ENCODE peak calls at places on chromosomes 6 and 20, in six cellular contexts. Q is GM23248, B is HCT116, V is IMR-90, C is fibroblast of lung, W is trophoblast cell. F is an unnamed sample.

GRCh38 chr6:106077881-106078280 is 8.3 kb upstream of the PRDM1 start:
- DNase-seq in Q (no peak), B (no peak), V (peak; percentile 32), C (no peak), W (no peak), F (no peak)

GRCh38 chr6:133710826-133711225 is 178.1 kb upstream of the TCF21 start:
- DNase-seq in Q (no peak), B (no peak), V (no peak), C (no peak), W (no peak), F (no peak)

GRCh38 chr20:63699466-63700198 is 3.2 kb downstream of the TNFRSF6B start:
- DNase-seq in Q (no peak), B (no peak), V (no peak), C (no peak), W (no peak), F (no peak)

GRCh38 chr6:15132854-15133670 is 112.8 kb upstream of the JARID2 start:
- DNase-seq in Q (peak; percentile 94), B (peak; percentile 95), V (peak; percentile 90), C (peak; percentile 91), W (peak; percentile 87), F (no peak)

GRCh38 chr6:144197919-144198318 is 47.6 kb downstream of the STX11 start:
- DNase-seq in Q (no peak), B (no peak), V (no peak), C (no peak), W (peak; percentile 85), F (no peak)

GRCh38 chr6:138817799-138818198 is 21.9 kb downstream of the ECT2L start:
- DNase-seq in Q (peak; percentile 88), B (peak; percentile 99), V (peak; percentile 81), C (peak; percentile 88), W (peak; percentile 99), F (no peak)

GRCh38 chr6:38867726-38868125 is 152.6 kb downstream of the DNAH8 start:
- DNase-seq in Q (no peak), B (no peak), V (no peak), C (no peak), W (no peak), F (no peak)

GRCh38 chr20:34535301-34535840 is 19.1 kb downstream of the DYNLRB1 start:
- DNase-seq in Q (no peak), B (no peak), V (no peak), C (no peak), W (no peak), F (no peak)

GRCh38 chr6:2403546-2403945 is 158.1 kb upstream of the GMDS start:
- DNase-seq in Q (no peak), B (no peak), V (no peak), C (no peak), W (no peak), F (no peak)

GRCh38 chr6:3414704-3415453 is 42.0 kb downstream of the SLC22A23 start:
- DNase-seq in Q (no peak), B (no peak), V (peak; percentile 75), C (peak; percentile 90), W (peak; percentile 95), F (peak; percentile 52)

GRCh38 chr6:25670793-25671513 is 18.9 kb downstream of the SCGN start:
- DNase-seq in Q (peak; percentile 7), B (peak; percentile 34), V (no peak), C (no peak), W (peak; percentile 34), F (no peak)

GRCh38 chr20:23832775-23833508 is 6.4 kb upstream of the CST2 start:
- DNase-seq in Q (peak; percentile 15), B (no peak), V (no peak), C (no peak), W (no peak), F (peak; percentile 45)

GRCh38 chr6:3347237-3347636 is 88.5 kb downstream of the PSMG4 start:
- DNase-seq in Q (no peak), B (no peak), V (no peak), C (no peak), W (no peak), F (no peak)

GRCh38 chr20:50191065-50191565 is 485 bp downstream of the CEBPB start:
- DNase-seq in Q (peak; percentile 79), B (no peak), V (no peak), C (no peak), W (no peak), F (peak; percentile 61)

GRCh38 chr6:30518505-30518850 is 29.2 kb downstream of the HLA-E start:
- DNase-seq in Q (no peak), B (no peak), V (no peak), C (no peak), W (no peak), F (no peak)

GRCh38 chr6:108651781-108652227 is 91.1 kb downstream of the FOXO3 start:
- DNase-seq in Q (peak; percentile 89), B (no peak), V (peak; percentile 92), C (peak; percentile 92), W (no peak), F (no peak)

GRCh38 chr20:11917663-11918062 is at the start of gene BTBD3:
- DNase-seq in Q (peak; percentile 64), B (no peak), V (peak; percentile 79), C (peak; percentile 80), W (no peak), F (peak; percentile 93)

GRCh38 chr6:8084586-8084985 is 17.8 kb downstream of the EEF1E1 start:
- DNase-seq in Q (peak; percentile 51), B (no peak), V (no peak), C (peak; percentile 23), W (no peak), F (no peak)

GRCh38 chr6:34317172-34317477 is 68.3 kb upstream of the SMIM29 start:
- DNase-seq in Q (no peak), B (no peak), V (no peak), C (no peak), W (no peak), F (peak; percentile 33)

GRCh38 chr20:35541118-35541782 is 628 bp upstream of the ERGIC3 start:
- DNase-seq in Q (no peak), B (no peak), V (no peak), C (no peak), W (no peak), F (no peak)

GRCh38 chr6:116472710-116473109 is 11.5 kb downstream of the CALHM6 start:
- DNase-seq in Q (no peak), B (no peak), V (no peak), C (no peak), W (no peak), F (no peak)

GRCh38 chr6:106181664-106182418 is 95.7 kb downstream of the PRDM1 start:
- DNase-seq in Q (peak; percentile 88), B (no peak), V (peak; percentile 88), C (peak; percentile 90), W (peak; percentile 70), F (no peak)

GRCh38 chr6:123352705-123353104 is 284.0 kb downstream of the TRDN start:
- DNase-seq in Q (no peak), B (no peak), V (no peak), C (no peak), W (no peak), F (no peak)

GRCh38 chr6:123352279-123352678 is 284.5 kb downstream of the TRDN start:
- DNase-seq in Q (no peak), B (no peak), V (no peak), C (no peak), W (no peak), F (no peak)
- H2AFZ ChIP-seq in Q (no peak overlapping the region), B (no peak overlapping the region), V (no peak overlapping the region), C (no peak overlapping the region), W (no peak overlapping the region), F (no peak overlapping the region)

GRCh38 chr20:45343445-45343866 is 4.8 kb downstream of the SDC4 start:
- DNase-seq in Q (no peak), B (no peak), V (no peak), C (no peak), W (no peak), F (no peak)

GRCh38 chr20:45343867-45344721 is 4.1 kb downstream of the SDC4 start:
- DNase-seq in Q (peak; percentile 97), B (peak; percentile 72), V (peak; percentile 93), C (peak; percentile 93), W (peak; percentile 92), F (no peak)

GRCh38 chr20:45346851-45347250 is 1.4 kb downstream of the SDC4 start:
- DNase-seq in Q (no peak), B (no peak), V (no peak), C (peak; percentile 37), W (peak; percentile 84), F (no peak)

GRCh38 chr20:45346291-45346718 is 1.9 kb downstream of the SDC4 start:
- DNase-seq in Q (no peak), B (no peak), V (no peak), C (no peak), W (peak; percentile 49), F (no peak)

DNA sequence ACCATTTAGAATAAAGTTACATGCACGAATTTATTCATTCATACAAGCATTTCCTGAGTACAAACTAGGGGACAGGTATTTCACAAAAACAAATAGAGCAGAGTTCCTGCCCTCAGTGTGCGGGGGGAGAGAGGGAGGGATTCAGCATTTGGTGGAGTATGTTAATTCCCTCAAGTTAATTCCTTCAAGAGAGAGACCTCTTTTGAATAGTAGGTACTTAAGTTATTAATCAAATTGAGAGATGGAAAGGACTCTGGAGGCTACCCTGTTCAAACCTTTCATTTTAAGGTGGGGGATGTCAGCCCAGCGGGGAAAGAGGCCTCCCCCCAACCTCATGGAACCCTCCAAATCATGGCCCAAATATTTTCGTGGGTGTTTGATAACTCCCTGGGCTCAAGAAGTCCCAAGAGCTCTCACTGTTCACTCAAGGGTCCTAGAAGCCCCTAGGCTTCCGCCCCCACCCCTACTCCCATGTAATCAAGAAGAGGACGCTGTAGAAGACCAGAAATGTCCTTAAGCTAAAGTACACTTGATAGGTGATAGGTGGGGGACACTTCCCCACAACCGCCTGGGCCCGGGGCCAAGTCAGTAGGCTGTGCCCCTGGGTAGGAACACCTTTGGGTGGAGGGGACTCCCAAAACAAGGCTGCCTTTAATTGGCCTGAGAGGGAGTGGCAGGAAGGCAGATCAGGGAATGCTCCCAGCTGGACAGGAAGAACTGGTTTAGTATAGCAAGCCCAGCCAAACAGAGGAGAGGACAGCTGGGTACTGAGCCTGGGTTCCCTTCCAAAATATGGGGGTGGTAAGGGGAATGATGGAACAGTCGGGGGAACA is 2.9 kb downstream of the SDC4 start:
- DNase-seq in Q (no peak), B (no peak), V (no peak), C (peak; percentile 20), W (peak; percentile 52), F (no peak)
- H3K9ac ChIP-seq in Q (peak overlapping the region; percentile 100), B (peak overlapping the region; percentile 80), V (peak overlapping the region; percentile 95), C (no peak overlapping the region), W (no peak overlapping the region), F (no peak overlapping the region)

DNA sequence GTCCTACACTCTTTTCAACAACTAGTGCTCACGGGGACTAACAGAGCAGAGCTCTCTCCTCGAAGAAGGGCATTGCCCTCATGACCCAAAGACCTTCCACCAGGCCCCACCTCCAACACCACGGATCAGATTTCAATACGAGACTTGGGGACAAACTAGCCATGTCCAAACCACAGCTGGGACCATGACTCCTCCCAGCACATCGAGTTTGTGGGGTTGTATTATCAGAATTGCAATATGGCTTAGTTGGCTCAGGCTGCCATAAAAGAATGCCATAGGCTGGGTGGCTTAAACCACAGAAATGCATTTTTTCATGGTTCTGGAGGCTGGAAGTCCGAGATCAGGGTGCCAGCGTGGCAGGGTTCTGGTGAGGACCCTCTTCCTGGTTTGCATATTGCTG is 189.7 kb upstream of the PMEPA1 start:
- DNase-seq in Q (no peak), B (no peak), V (no peak), C (peak; percentile 26), W (no peak), F (no peak)
- H2AFZ ChIP-seq in Q (no peak overlapping the region), B (no peak overlapping the region), V (no peak overlapping the region), C (no peak overlapping the region), W (no peak overlapping the region), F (no peak overlapping the region)

DNA sequence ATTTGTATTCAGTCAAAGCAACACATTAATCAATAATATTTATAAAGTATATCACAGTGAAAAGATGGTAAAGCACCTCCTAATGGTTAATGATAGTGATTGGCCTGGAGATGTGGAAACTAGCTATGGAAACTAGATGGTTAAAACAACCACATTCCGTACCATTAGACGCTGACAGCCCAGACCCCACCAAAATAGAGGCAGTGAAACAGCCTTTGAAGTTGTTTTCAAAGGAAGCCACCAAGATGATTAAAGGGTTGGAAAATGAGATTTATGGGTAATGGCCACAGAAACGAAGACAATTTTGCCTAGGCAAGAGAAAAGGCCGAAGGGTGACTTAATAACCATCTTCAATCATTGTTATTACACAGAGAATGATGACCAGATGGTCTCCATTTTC is 85.7 kb downstream of the ZHX3 start:
- DNase-seq in Q (no peak), B (no peak), V (no peak), C (no peak), W (no peak), F (no peak)
- H3K9ac ChIP-seq in Q (peak overlapping the region; percentile 82), B (peak overlapping the region; percentile 34), V (no peak overlapping the region), C (no peak overlapping the region), W (no peak overlapping the region), F (no peak overlapping the region)

F was measured in MM.1S.